ENCODE peak calls at places on chromosomes 5 and 9, in nine cellular contexts. N, C, Y, G, A, U, F, J and I are unnamed samples.

GRCh38 chr9:37986771-37987258 is 82.2 kb downstream of the SHB start:
- DNase-seq in N (no peak), G (no peak), F (no peak), A (no peak), Y (no peak), U (no peak), J (no peak), C (no peak), I (no peak)

GRCh38 chr5:137613554-137614265 is 114.6 kb upstream of the SPOCK1 start:
- DNase-seq in G (no peak), F (peak; percentile 67), C (no peak), U (no peak), J (no peak), A (no peak), N (no peak), Y (no peak), I (peak; percentile 23)

GRCh38 chr5:32138839-32139493 is 35.2 kb downstream of the GOLPH3 start:
- DNase-seq in G (peak; percentile 3), U (no peak), J (no peak), Y (no peak), F (peak; percentile 67), A (peak; percentile 12), C (peak; percentile 71), N (no peak), I (peak; percentile 45)

GRCh38 chr9:69554945-69555344 is 117.2 kb downstream of the APBA1 start:
- DNase-seq in F (peak; percentile 69), C (no peak), U (peak; percentile 42), G (no peak), Y (no peak), A (no peak), J (peak; percentile 86), N (no peak), I (peak; percentile 93)

GRCh38 chr5:148776780-148777179 is 49.6 kb upstream of the ADRB2 start:
- DNase-seq in U (peak; percentile 26), G (no peak), A (no peak), J (peak; percentile 13), F (peak; percentile 91), N (no peak), C (no peak), Y (peak; percentile 70), I (peak; percentile 84)

GRCh38 chr9:133044661-133045060 is 13.9 kb downstream of the GTF3C5 start:
- DNase-seq in Y (no peak), U (no peak), C (no peak), A (no peak), J (no peak), N (no peak), F (no peak), G (no peak), I (no peak)

GRCh38 chr9:92807757-92808725 is 43.4 kb upstream of the BICD2 start:
- DNase-seq in A (peak; percentile 45), J (no peak), Y (no peak), G (peak; percentile 24), F (peak; percentile 16), C (no peak), U (peak; percentile 44), N (peak; percentile 24), I (no peak)

GRCh38 chr9:86531273-86531672 is 177.1 kb upstream of the TUT7 start:
- DNase-seq in C (no peak), U (no peak), N (no peak), F (peak; percentile 46), A (no peak), G (no peak), Y (no peak), J (peak; percentile 24), I (no peak)

GRCh38 chr5:81140942-81141341 is 92.2 kb upstream of the CKMT2 start:
- DNase-seq in A (no peak), C (no peak), G (no peak), N (no peak), U (peak; percentile 46), J (peak; percentile 66), Y (peak; percentile 75), F (peak; percentile 68), I (peak; percentile 80)

GRCh38 chr9:112377087-112377486 is 2.8 kb upstream of the HSDL2 start:
- DNase-seq in U (no peak), A (peak; percentile 7), G (no peak), F (no peak), C (no peak), Y (no peak), N (no peak), J (no peak), I (no peak)

GRCh38 chr5:79474416-79475173 is 39.3 kb downstream of the HOMER1 start:
- DNase-seq in G (no peak), Y (no peak), F (peak; percentile 48), C (no peak), U (no peak), J (no peak), N (no peak), A (no peak), I (peak; percentile 24)

GRCh38 chr5:178786424-178786823 is 56.0 kb upstream of the ZNF354A start:
- DNase-seq in Y (no peak), F (no peak), A (no peak), N (no peak), U (no peak), G (no peak), J (no peak), C (no peak), I (no peak)

GRCh38 chr5:37834542-37835399 is 5.1 kb downstream of the GDNF start:
- DNase-seq in C (no peak), F (no peak), N (no peak), A (no peak), G (no peak), J (no peak), U (peak; percentile 41), Y (no peak), I (no peak)